ENCODE peak calls at places on chromosome 6, in four cellular contexts. W is gastrocnemius medialis, J is lower lobe of right lung, N is A549. U is an unnamed sample.

GRCh38 chr6:33254591-33254990 is 17.1 kb downstream of the VPS52 start:
- DNase-seq in W (no peak), J (no peak), N (no peak), U (peak; percentile 46)

GRCh38 chr6:31898200-31899011 is 908 bp upstream of the EHMT2 start:
- DNase-seq in W (peak; percentile 42), J (no peak), N (peak; percentile 52), U (peak; percentile 79)

GRCh38 chr6:105835373-105835772 is 250.8 kb upstream of the PRDM1 start:
- DNase-seq in W (no peak), J (no peak), N (peak; percentile 53), U (peak; percentile 87)

GRCh38 chr6:3377536-3378397 is 79.1 kb downstream of the SLC22A23 start:
- DNase-seq in W (peak; percentile 66), J (peak; percentile 55), N (no peak), U (peak; percentile 85)

GRCh38 chr6:144725731-144726522 is 440.8 kb downstream of the UTRN start:
- DNase-seq in W (no peak), J (no peak), N (no peak), U (peak; percentile 51)

GRCh38 chr6:138518054-138518453 is 18.8 kb upstream of the NHSL1 start:
- DNase-seq in W (no peak), J (no peak), N (no peak), U (no peak)

GRCh38 chr6:43952746-43953145 is 174.5 kb downstream of the MRPL14 start:
- DNase-seq in W (peak; percentile 42), J (no peak), N (peak; percentile 12), U (no peak)

GRCh38 chr6:134002821-134003220 is 49.6 kb downstream of the SLC2A12 start:
- DNase-seq in W (no peak), J (no peak), N (no peak), U (no peak)

GRCh38 chr6:42046491-42047219 is 3.7 kb upstream of the TAF8 start:
- DNase-seq in W (no peak), J (no peak), N (no peak), U (peak; percentile 27)

GRCh38 chr6:169654590-169655391 is 47.0 kb downstream of the WDR27 start:
- DNase-seq in W (peak; percentile 56), J (peak; percentile 81), N (peak; percentile 32), U (peak; percentile 80)

GRCh38 chr6:122788208-122788607 is 850 bp upstream of the SMPDL3A start:
- DNase-seq in W (no peak), J (no peak), N (no peak), U (peak; percentile 25)

GRCh38 chr6:122790740-122791679 is 2.0 kb downstream of the SMPDL3A start:
- DNase-seq in W (no peak), J (no peak), N (no peak), U (no peak)

GRCh38 chr6:122789862-122790739 is 1.0 kb downstream of the SMPDL3A start:
- DNase-seq in W (no peak), J (no peak), N (no peak), U (peak; percentile 63)

GRCh38 chr6:122788663-122789062 is 395 bp upstream of the SMPDL3A start:
- DNase-seq in W (no peak), J (no peak), N (no peak), U (no peak)

GRCh38 chr6:122789078-122789861 is at the start of gene SMPDL3A:
- DNase-seq in W (peak; percentile 86), J (peak; percentile 83), N (peak; percentile 73), U (peak; percentile 64)
- TF ChIP-seq CTCF in W (peak; percentile 45), J (peak; percentile 61), N (peak; percentile 58), U (no peak)

GRCh38 chr6:28758046-28758817 is 165.6 kb downstream of the TRIM27 start:
- DNase-seq in W (no peak), J (no peak), N (peak; percentile 88), U (peak; percentile 86)
- H3K4me3 ChIP-seq in W (no peak overlapping the region), J (no peak overlapping the region), N (peak overlapping the region; percentile 60), U (peak overlapping the region; percentile 35)

GRCh38 chr6:36445651-36446050 is 2.9 kb downstream of the KCTD20 start:
- DNase-seq in W (no peak), J (no peak), N (no peak), U (no peak)
- TF ChIP-seq CTCF in W (no peak), J (no peak), N (no peak), U (no peak)

DNA sequence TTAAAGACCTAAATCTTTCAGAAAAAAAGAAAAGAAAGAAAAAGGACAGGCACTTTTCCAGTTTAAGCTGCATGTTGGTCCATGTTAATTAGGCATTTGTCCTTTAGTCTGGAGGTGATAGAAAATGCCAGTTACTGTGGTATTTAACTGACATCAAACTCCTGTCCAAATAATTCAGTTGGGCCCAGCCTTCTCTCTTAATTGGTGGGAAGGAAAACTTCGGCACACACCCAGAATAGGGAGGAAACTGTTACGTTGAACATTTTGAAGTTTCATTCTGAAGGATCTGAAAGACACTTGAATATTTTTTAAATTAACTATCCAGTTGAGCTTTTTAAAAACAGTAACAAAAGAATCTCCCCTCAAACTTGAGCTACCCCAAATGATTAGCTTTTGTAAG is 30.4 kb downstream of the RREB1 start:
- DNase-seq in W (no peak), J (no peak), N (no peak), U (no peak)
- H3K4me3 ChIP-seq in W (peak overlapping the region; percentile 33), J (no peak overlapping the region), N (peak overlapping the region; percentile 19), U (no peak overlapping the region)